ENCODE peak calls at places on chromosomes 1 and 21, in six cellular contexts. One of them, this sample, is unnamed.

GRCh38 chr1:64679177-64679576 is 65.7 kb upstream of the RAVER2 start:
- DNase-seq in stomach: no peak
- DNase-seq in endothelial cell of umbilical vein: no peak
- DNase-seq in GM12878: no peak
- DNase-seq in suprapubic skin: no peak
- DNase-seq in GM23338: no peak
- DNase-seq in this sample: no peak

GRCh38 chr1:108575241-108575850 is 15.4 kb downstream of the EEIG2 start:
- DNase-seq in stomach: no peak
- DNase-seq in endothelial cell of umbilical vein: peak; percentile 55
- DNase-seq in GM12878: no peak
- DNase-seq in suprapubic skin: no peak
- DNase-seq in GM23338: no peak
- DNase-seq in this sample: no peak

GRCh38 chr1:60904079-60904852 is 178.1 kb upstream of the NFIA start:
- DNase-seq in stomach: no peak
- DNase-seq in endothelial cell of umbilical vein: no peak
- DNase-seq in GM12878: no peak
- DNase-seq in suprapubic skin: peak; percentile 66
- DNase-seq in GM23338: no peak
- DNase-seq in this sample: no peak

GRCh38 chr1:20724364-20725188 is 6.8 kb upstream of the KIF17 start:
- DNase-seq in stomach: no peak
- DNase-seq in endothelial cell of umbilical vein: no peak
- DNase-seq in GM12878: no peak
- DNase-seq in suprapubic skin: no peak
- DNase-seq in GM23338: no peak
- DNase-seq in this sample: no peak

GRCh38 chr1:162635418-162635817 is 3.2 kb downstream of the DDR2 start:
- DNase-seq in stomach: no peak
- DNase-seq in endothelial cell of umbilical vein: no peak
- DNase-seq in GM12878: no peak
- DNase-seq in suprapubic skin: no peak
- DNase-seq in GM23338: no peak
- DNase-seq in this sample: no peak

GRCh38 chr1:217322834-217323233 is 308.1 kb downstream of the GPATCH2 start:
- DNase-seq in stomach: no peak
- DNase-seq in endothelial cell of umbilical vein: no peak
- DNase-seq in GM12878: peak; percentile 28
- DNase-seq in suprapubic skin: no peak
- DNase-seq in GM23338: no peak
- DNase-seq in this sample: no peak

GRCh38 chr1:34426325-34426896 is 249.7 kb downstream of the C1orf94 start:
- DNase-seq in stomach: no peak
- DNase-seq in endothelial cell of umbilical vein: no peak
- DNase-seq in GM12878: no peak
- DNase-seq in suprapubic skin: no peak
- DNase-seq in GM23338: no peak
- DNase-seq in this sample: no peak

GRCh38 chr1:84206416-84206815 is 62.3 kb downstream of the PRKACB start:
- DNase-seq in stomach: no peak
- DNase-seq in endothelial cell of umbilical vein: no peak
- DNase-seq in GM12878: no peak
- DNase-seq in suprapubic skin: no peak
- DNase-seq in GM23338: no peak
- DNase-seq in this sample: no peak

GRCh38 chr1:19769211-19769932 is 30.3 kb downstream of the TMCO4 start:
- DNase-seq in stomach: no peak
- DNase-seq in endothelial cell of umbilical vein: no peak
- DNase-seq in GM12878: no peak
- DNase-seq in suprapubic skin: no peak
- DNase-seq in GM23338: no peak
- DNase-seq in this sample: no peak

GRCh38 chr1:59554011-59554673 is 257.2 kb downstream of the FGGY start:
- DNase-seq in stomach: no peak
- DNase-seq in endothelial cell of umbilical vein: no peak
- DNase-seq in GM12878: no peak
- DNase-seq in suprapubic skin: no peak
- DNase-seq in GM23338: no peak
- DNase-seq in this sample: no peak

GRCh38 chr1:30345525-30346145 is 377.8 kb downstream of the MATN1 start:
- DNase-seq in stomach: no peak
- DNase-seq in endothelial cell of umbilical vein: no peak
- DNase-seq in GM12878: no peak
- DNase-seq in suprapubic skin: no peak
- DNase-seq in GM23338: no peak
- DNase-seq in this sample: no peak

GRCh38 chr1:91165033-91165654 is 143.3 kb upstream of the ZNF644 start:
- DNase-seq in stomach: peak; percentile 75
- DNase-seq in endothelial cell of umbilical vein: peak; percentile 52
- DNase-seq in GM12878: peak; percentile 11
- DNase-seq in suprapubic skin: peak; percentile 83
- DNase-seq in GM23338: peak; percentile 92
- DNase-seq in this sample: peak; percentile 38

GRCh38 chr21:34967509-34968289 is 81.4 kb downstream of the RUNX1 start:
- DNase-seq in stomach: no peak
- DNase-seq in endothelial cell of umbilical vein: no peak
- DNase-seq in GM12878: no peak
- DNase-seq in suprapubic skin: no peak
- DNase-seq in GM23338: no peak
- DNase-seq in this sample: peak; percentile 44

GRCh38 chr1:67735806-67736627 is 51.0 kb downstream of the GADD45A start:
- DNase-seq in stomach: peak; percentile 72
- DNase-seq in endothelial cell of umbilical vein: peak; percentile 98
- DNase-seq in GM12878: peak; percentile 64
- DNase-seq in suprapubic skin: peak; percentile 91
- DNase-seq in GM23338: no peak
- DNase-seq in this sample: peak; percentile 17

GRCh38 chr1:169795687-169796086 is 980 bp upstream of the METTL18 start:
- DNase-seq in stomach: no peak
- DNase-seq in endothelial cell of umbilical vein: peak; percentile 34
- DNase-seq in GM12878: no peak
- DNase-seq in suprapubic skin: no peak
- DNase-seq in GM23338: peak; percentile 52
- DNase-seq in this sample: peak; percentile 43

GRCh38 chr1:66624412-66625060 is 90.6 kb downstream of the SGIP1 start:
- DNase-seq in stomach: no peak
- DNase-seq in endothelial cell of umbilical vein: peak; percentile 74
- DNase-seq in GM12878: no peak
- DNase-seq in suprapubic skin: no peak
- DNase-seq in GM23338: no peak
- DNase-seq in this sample: no peak

GRCh38 chr1:12566484-12567287 is 51.3 kb downstream of the DHRS3 start:
- DNase-seq in stomach: no peak
- DNase-seq in endothelial cell of umbilical vein: no peak
- DNase-seq in GM12878: no peak
- DNase-seq in suprapubic skin: no peak
- DNase-seq in GM23338: no peak
- DNase-seq in this sample: no peak

GRCh38 chr1:109802136-109802900 is 38.6 kb upstream of the EPS8L3 start:
- DNase-seq in stomach: peak; percentile 24
- DNase-seq in endothelial cell of umbilical vein: no peak
- DNase-seq in GM12878: no peak
- DNase-seq in suprapubic skin: no peak
- DNase-seq in GM23338: no peak
- DNase-seq in this sample: no peak

GRCh38 chr1:214977700-214978374 is 104.7 kb upstream of the KCNK2 start:
- DNase-seq in stomach: no peak
- DNase-seq in endothelial cell of umbilical vein: no peak
- DNase-seq in GM12878: no peak
- DNase-seq in suprapubic skin: no peak
- DNase-seq in GM23338: no peak
- DNase-seq in this sample: no peak

GRCh38 chr1:32020338-32020737 is 6.7 kb downstream of the KHDRBS1 start:
- DNase-seq in stomach: no peak
- DNase-seq in endothelial cell of umbilical vein: no peak
- DNase-seq in GM12878: no peak
- DNase-seq in suprapubic skin: no peak
- DNase-seq in GM23338: no peak
- DNase-seq in this sample: no peak
- H3K4me3 ChIP-seq in stomach: no peak overlapping the region
- H3K4me3 ChIP-seq in endothelial cell of umbilical vein: no peak overlapping the region
- H3K4me3 ChIP-seq in GM12878: peak overlapping the region; percentile 52
- H3K4me3 ChIP-seq in suprapubic skin: no peak overlapping the region
- H3K4me3 ChIP-seq in GM23338: no peak overlapping the region
- H3K4me3 ChIP-seq in this sample: no peak overlapping the region

DNA sequence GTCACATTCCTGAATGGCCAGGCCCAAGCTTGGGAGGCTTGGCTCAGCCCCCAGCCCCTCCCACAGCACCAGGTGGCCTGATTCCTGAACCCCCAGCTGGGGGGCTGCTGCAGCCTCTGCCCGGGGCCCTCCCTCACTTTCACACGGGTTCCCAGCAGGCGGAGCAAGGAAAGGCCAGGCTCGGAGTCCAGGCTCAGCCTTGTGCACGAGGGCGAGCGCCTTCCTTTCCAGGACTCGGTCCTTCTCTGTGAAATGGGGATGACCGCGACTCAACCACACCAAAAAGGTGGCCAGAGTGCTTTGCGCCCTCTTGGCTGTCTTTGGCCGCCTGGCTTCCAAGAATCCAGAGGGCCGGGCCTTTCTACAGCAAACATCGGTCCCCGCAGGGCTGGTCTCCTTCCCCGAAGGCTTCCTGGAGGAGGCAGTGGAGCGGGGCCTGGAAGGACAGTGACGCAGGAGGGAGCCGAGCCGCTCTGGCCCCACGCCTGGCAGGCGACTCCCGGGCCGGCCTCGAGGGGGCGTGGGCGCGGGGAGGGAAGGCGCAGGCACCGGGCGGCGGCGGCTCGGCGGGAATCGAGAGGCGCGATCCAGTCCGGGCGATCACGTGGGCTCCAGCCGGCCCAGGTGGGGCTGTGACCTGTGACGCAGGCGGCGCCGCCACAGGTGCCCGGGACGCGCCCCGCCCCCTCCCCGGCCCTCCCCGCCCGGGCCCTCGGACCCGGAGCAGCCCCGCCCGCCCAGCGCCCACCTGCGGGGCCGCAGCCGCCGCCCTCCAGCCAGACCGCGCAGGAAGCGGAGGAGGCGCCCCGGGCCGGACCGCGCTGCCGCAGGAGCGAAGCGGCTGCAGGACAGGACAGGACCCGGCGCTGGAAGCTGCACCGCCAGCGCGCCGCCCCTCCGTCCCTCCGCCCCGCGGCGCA is at the start of gene ARHGEF16:
- DNase-seq in stomach: peak; percentile 93
- DNase-seq in endothelial cell of umbilical vein: peak; percentile 32
- DNase-seq in GM12878: no peak
- DNase-seq in suprapubic skin: no peak
- DNase-seq in GM23338: peak; percentile 93
- DNase-seq in this sample: peak; percentile 23
- TF ChIP-seq POLR2AphosphoS5 in stomach: no peak
- TF ChIP-seq POLR2AphosphoS5 in endothelial cell of umbilical vein: no peak
- TF ChIP-seq POLR2AphosphoS5 in GM12878: no peak
- TF ChIP-seq POLR2AphosphoS5 in suprapubic skin: no peak
- TF ChIP-seq POLR2AphosphoS5 in GM23338: peak; percentile 64
- TF ChIP-seq POLR2AphosphoS5 in this sample: no peak

GRCh38 chr1:51299185-51299584 is 31.2 kb downstream of the TTC39A start:
- DNase-seq in stomach: no peak
- DNase-seq in endothelial cell of umbilical vein: no peak
- DNase-seq in GM12878: no peak
- DNase-seq in suprapubic skin: no peak
- DNase-seq in GM23338: no peak
- DNase-seq in this sample: no peak

GRCh38 chr1:51295926-51296325 is 34.4 kb downstream of the TTC39A start:
- DNase-seq in stomach: peak; percentile 13
- DNase-seq in endothelial cell of umbilical vein: no peak
- DNase-seq in GM12878: no peak
- DNase-seq in suprapubic skin: no peak
- DNase-seq in GM23338: no peak
- DNase-seq in this sample: no peak

GRCh38 chr1:51298322-51298705 is 32.0 kb downstream of the TTC39A start:
- DNase-seq in stomach: no peak
- DNase-seq in endothelial cell of umbilical vein: no peak
- DNase-seq in GM12878: no peak
- DNase-seq in suprapubic skin: no peak
- DNase-seq in GM23338: no peak
- DNase-seq in this sample: no peak

GRCh38 chr1:51296379-51297357 is 33.7 kb downstream of the TTC39A start:
- DNase-seq in stomach: peak; percentile 88
- DNase-seq in endothelial cell of umbilical vein: peak; percentile 80
- DNase-seq in GM12878: peak; percentile 51
- DNase-seq in suprapubic skin: peak; percentile 89
- DNase-seq in GM23338: peak; percentile 94
- DNase-seq in this sample: peak; percentile 70

DNA sequence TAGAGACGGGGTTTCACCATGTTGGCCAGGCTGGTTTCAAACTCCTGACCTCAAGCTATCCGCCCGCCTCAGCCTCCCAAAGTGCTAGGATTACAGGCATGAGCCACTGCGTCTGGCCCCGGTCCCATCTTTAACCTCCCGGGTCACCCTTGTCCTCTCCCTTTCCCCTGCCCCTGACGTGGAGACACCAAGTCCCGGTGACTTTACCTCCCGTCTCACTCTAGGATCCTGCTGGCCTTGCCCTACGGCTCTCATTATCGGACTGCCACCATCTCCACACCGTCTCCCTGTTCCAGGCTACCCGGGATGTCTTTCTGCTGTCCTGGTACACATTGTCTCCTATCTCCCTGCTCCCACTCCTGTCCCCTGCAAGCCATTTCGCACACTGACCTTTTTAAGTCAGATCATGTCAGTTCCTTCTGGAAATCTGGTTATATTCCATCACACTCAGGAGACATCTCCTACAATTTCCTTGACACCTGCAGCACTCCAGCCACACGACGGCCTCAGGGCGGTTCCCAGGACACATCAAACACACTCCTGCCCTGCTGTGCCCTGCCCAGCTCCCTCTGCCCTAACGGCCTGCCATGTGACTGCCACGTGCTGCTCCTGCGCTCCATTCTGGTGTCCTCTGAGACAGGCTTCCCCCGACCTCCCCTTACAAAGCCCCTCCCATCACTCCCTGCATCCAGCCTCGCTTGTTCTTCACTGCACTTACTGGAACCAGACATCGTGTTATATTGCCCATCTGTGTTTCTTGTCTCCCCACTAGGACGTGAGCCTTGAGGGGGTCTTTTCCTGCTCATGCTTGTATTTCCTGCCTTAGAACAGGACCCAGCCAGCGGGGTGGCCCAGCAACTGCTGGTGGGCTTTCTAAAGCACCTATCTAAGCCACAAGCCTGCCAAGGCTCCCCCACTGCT is 32.7 kb downstream of the TTC39A start:
- DNase-seq in stomach: no peak
- DNase-seq in endothelial cell of umbilical vein: no peak
- DNase-seq in GM12878: no peak
- DNase-seq in suprapubic skin: no peak
- DNase-seq in GM23338: no peak
- DNase-seq in this sample: no peak
- H3K4me3 ChIP-seq in stomach: peak overlapping the region; percentile 52
- H3K4me3 ChIP-seq in endothelial cell of umbilical vein: no peak overlapping the region
- H3K4me3 ChIP-seq in GM12878: peak overlapping the region; percentile 62
- H3K4me3 ChIP-seq in suprapubic skin: peak overlapping the region; percentile 49
- H3K4me3 ChIP-seq in GM23338: peak overlapping the region; percentile 8
- H3K4me3 ChIP-seq in this sample: no peak overlapping the region

DNA sequence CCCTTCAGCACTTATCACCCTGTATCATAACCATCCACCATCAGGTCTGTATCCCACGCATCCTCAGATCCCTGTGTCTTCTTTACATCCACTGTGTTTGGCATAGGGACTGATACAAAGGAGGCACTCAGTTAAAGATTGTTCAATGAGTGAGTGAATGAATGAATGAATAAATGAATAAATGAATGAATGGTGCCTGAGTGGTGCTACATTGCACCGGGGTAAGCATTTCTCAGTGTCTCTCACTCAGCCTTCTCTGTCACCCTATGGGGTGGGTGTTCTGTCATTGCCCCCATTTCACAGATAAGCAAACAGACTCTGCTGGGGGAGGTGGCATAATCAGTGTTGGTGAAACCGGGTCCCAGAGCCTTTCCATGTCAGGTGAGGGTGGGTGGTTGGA is 56.6 kb upstream of the ID3 start:
- DNase-seq in stomach: no peak
- DNase-seq in endothelial cell of umbilical vein: no peak
- DNase-seq in GM12878: no peak
- DNase-seq in suprapubic skin: no peak
- DNase-seq in GM23338: no peak
- DNase-seq in this sample: no peak
- TF ChIP-seq POLR2AphosphoS5 in stomach: no peak
- TF ChIP-seq POLR2AphosphoS5 in endothelial cell of umbilical vein: no peak
- TF ChIP-seq POLR2AphosphoS5 in GM12878: no peak
- TF ChIP-seq POLR2AphosphoS5 in suprapubic skin: no peak
- TF ChIP-seq POLR2AphosphoS5 in GM23338: no peak
- TF ChIP-seq POLR2AphosphoS5 in this sample: no peak